ENCODE peak calls at places on chromosomes 2 and 18, in six cellular contexts. N, G, D, J, R and X are unnamed samples.

GRCh38 chr2:239383036-239383795 is 17.6 kb downstream of the HDAC4 start:
- DNase-seq in R (no peak), J (no peak), N (no peak), D (no peak), G (no peak), X (no peak)

GRCh38 chr2:222241054-222241453 is 57.7 kb downstream of the PAX3 start:
- DNase-seq in R (no peak), N (no peak), J (no peak), D (no peak), G (no peak), X (no peak)

GRCh38 chr2:174263989-174264388 is 15.7 kb upstream of the OLA1 start:
- DNase-seq in N (no peak), R (peak), G (no peak), D (no peak), J (no peak), X (no peak)

GRCh38 chr2:118654945-118655344 is 192.5 kb downstream of the EN1 start:
- DNase-seq in G (no peak), D (no peak), N (no peak), J (no peak), R (no peak), X (no peak)

GRCh38 chr2:147433822-147434221 is 411.0 kb upstream of the ACVR2A start:
- DNase-seq in R (no peak), D (no peak), G (no peak), J (no peak), N (no peak), X (no peak)

GRCh38 chr2:25491966-25492532 is 150.3 kb upstream of the DNMT3A start:
- DNase-seq in D (no peak), G (no peak), N (peak), J (no peak), R (peak), X (no peak)

GRCh38 chr2:226086190-226086589 is 686.7 kb downstream of the NYAP2 start:
- DNase-seq in N (no peak), R (no peak), J (no peak), G (no peak), D (no peak), X (no peak)

GRCh38 chr2:110732422-110733413 is at the start of gene ACOXL:
- DNase-seq in J (no peak), N (peak), D (peak), R (no peak), G (peak), X (no peak)

GRCh38 chr2:240787521-240788472 is 32.2 kb downstream of the KIF1A start:
- DNase-seq in J (no peak), D (no peak), N (no peak), R (no peak), G (no peak), X (no peak)

GRCh38 chr18:48028716-48029115 is 98.3 kb upstream of the SMAD2 start:
- DNase-seq in J (no peak), G (no peak), R (no peak), N (no peak), D (no peak), X (no peak)

GRCh38 chr2:172484253-172484652 is 56.9 kb downstream of the ITGA6 start:
- DNase-seq in D (no peak), N (peak), J (no peak), G (no peak), R (peak), X (no peak)

GRCh38 chr2:79260848-79261247 is 101.3 kb upstream of the REG3A start:
- DNase-seq in N (no peak), J (no peak), R (no peak), G (no peak), D (no peak), X (no peak)

GRCh38 chr2:23220687-23221086 is 164.3 kb upstream of the KLHL29 start:
- DNase-seq in R (no peak), D (no peak), J (no peak), N (no peak), G (no peak), X (no peak)

GRCh38 chr2:236769981-236770671 is 200.5 kb downstream of the ACKR3 start:
- DNase-seq in J (no peak), G (no peak), N (no peak), D (no peak), R (no peak), X (no peak)

GRCh38 chr2:124382067-124382618 is 357.1 kb downstream of the CNTNAP5 start:
- DNase-seq in R (no peak), N (no peak), G (no peak), D (no peak), J (no peak), X (no peak)

GRCh38 chr2:181787310-181788048 is 104.1 kb upstream of the ITPRID2 start:
- DNase-seq in R (no peak), N (no peak), J (no peak), G (no peak), D (no peak), X (no peak)
- TF ChIP-seq CTCF in R (no peak), N (no peak), J (no peak), G (no peak), D (no peak), X (no peak)

GRCh38 chr2:233064526-233065199 is 4.5 kb downstream of the INPP5D start:
- DNase-seq in R (no peak), N (no peak), G (no peak), D (no peak), J (no peak), X (no peak)
- TF ChIP-seq GABPA in R (no peak), N (no peak), G (no peak), D (no peak), J (no peak), X (no peak)

GRCh38 chr2:85389139-85389538 is 21.0 kb downstream of the CAPG start:
- DNase-seq in R (no peak), D (no peak), G (no peak), N (no peak), J (no peak), X (no peak)

GRCh38 chr2:85393836-85394235 is 16.3 kb downstream of the CAPG start:
- DNase-seq in G (no peak), R (no peak), N (no peak), D (no peak), J (no peak), X (no peak)

GRCh38 chr2:85387754-85388153 is 22.4 kb downstream of the CAPG start:
- DNase-seq in N (no peak), R (no peak), J (no peak), D (no peak), G (no peak), X (no peak)

GRCh38 chr2:85394256-85394655 is 15.9 kb downstream of the CAPG start:
- DNase-seq in N (no peak), D (no peak), J (no peak), R (no peak), G (no peak), X (no peak)

DNA sequence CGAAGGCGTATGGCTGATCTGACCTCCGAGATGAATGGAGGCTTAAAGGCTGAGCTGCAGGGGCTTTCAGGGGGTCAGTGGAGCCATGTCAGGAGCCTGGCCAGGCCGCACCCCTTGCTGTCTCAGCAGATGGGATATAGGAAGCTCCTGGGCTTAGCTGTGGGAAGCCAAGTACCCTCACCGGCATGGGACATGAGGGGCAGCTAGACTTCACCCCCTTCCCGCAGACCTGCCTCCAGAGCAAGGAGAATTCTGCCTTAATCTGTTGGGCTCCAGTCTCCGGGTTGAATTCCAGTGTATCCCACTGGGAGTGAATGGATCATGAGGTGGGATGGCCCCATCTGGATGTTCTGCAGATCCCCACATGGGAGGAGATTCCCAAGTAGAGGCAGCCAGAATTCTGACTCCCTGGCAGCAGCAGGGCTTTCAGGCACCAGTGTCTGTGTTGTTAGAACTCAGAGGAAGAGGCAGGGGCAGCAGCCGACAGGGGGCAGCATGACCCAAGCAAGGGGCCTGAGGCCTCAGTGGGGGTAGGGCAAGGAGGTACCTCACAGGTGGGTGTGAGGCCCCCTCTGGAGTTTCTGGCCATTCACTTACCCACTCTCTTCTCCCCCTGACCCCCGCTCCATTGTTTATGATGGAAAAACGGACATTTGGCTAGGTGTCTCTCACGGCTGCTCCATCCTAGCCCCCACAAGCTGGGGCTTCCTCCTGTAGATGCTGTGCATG is 19.1 kb downstream of the CAPG start:
- DNase-seq in J (no peak), D (peak), G (peak), R (peak), N (peak), X (no peak)
- TF ChIP-seq CTCF in J (peak), D (peak), G (peak), R (peak), N (peak), X (peak)

DNA sequence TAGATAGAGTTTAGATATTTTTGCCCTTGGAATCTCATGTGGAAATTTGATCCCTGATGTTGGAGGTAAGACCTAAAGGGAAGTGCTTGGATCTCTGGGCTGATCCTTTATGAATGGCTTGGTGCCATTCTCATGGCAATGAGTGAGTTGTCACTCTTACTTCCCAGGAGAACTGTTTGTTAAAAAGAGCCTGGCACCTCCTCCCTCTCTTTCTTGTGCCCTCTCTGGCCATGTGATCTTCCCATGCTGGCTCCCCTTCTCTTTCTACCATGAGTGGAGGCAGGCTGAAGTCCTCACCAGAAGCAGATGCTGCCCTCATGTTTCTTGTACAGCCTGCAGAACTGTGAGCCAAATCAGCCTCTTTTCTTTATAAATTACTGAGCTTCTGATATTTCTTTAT is 276.9 kb downstream of the ZNF804A start:
- DNase-seq in D (no peak), R (no peak), J (no peak), G (no peak), N (no peak), X (no peak)
- TF ChIP-seq GABPA in D (no peak), R (no peak), J (no peak), G (no peak), N (no peak), X (no peak)

GRCh38 chr2:241990466-241990865 is 120.9 kb downstream of the RTP5 start:
- DNase-seq in J (no peak), N (no peak), D (no peak), G (no peak), R (no peak), X (no peak)

GRCh38 chr2:241987726-241988125 is 118.2 kb downstream of the RTP5 start:
- DNase-seq in R (no peak), D (no peak), N (no peak), J (no peak), G (no peak), X (no peak)

GRCh38 chr2:241986836-241987641 is 117.5 kb downstream of the RTP5 start:
- DNase-seq in J (no peak), R (no peak), D (no peak), N (no peak), G (no peak), X (no peak)

GRCh38 chr2:241988146-241988545 is 118.6 kb downstream of the RTP5 start:
- DNase-seq in R (no peak), N (no peak), G (no peak), J (no peak), D (no peak), X (no peak)

DNA sequence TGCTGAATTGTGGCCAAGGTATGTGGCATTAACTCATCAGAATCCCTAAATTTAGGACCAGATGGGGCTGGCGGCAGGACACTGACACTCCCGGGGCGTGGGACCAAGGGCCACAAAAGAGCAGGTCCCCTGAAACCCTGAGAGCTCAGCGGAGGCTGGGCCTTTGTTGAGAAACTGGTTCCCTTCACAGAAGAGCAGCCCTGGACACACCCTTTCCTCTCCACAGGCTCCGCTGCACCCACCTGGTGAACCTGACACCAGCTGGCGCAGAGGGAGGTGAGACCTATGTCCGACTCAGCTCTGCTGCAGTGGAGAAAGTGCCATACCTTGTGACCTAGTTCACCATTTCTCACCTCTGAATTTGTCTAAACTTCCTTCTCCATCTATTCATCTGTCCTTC is 119.5 kb downstream of the RTP5 start:
- DNase-seq in D (no peak), R (no peak), G (no peak), N (no peak), J (no peak), X (no peak)
- TF ChIP-seq CTCF in D (no peak), R (no peak), G (no peak), N (no peak), J (no peak), X (no peak)

GRCh38 chr2:189350515-189351209 is 90.6 kb upstream of the WDR75 start:
- DNase-seq in J (no peak), D (no peak), N (no peak), G (no peak), R (no peak), X (no peak)

GRCh38 chr2:189347540-189347939 is 93.7 kb upstream of the WDR75 start:
- DNase-seq in D (no peak), J (peak), N (no peak), G (peak), R (peak), X (no peak)

GRCh38 chr2:189344036-189344435 is 97.2 kb upstream of the WDR75 start:
- DNase-seq in G (no peak), D (no peak), N (no peak), R (no peak), J (no peak), X (no peak)

DNA sequence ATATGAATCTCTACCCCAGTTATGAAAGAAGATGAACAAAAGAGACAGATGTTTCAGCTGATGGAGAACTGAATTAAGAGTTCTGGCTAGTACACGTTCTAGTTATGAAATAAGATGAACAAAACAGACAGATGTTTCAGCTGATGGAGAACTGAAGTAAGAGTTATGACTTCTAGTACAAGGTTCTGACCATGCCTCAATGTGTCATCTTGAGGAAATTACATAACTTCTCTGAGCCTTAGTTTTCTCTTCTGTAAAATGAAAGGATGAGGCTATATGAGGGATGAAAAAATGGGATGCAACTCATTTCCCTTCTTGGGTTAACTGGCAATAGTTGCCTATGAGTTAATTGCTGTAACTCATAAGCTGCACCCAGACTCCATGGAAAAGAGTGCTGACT is 92.9 kb upstream of the WDR75 start:
- DNase-seq in D (no peak), J (no peak), G (no peak), N (no peak), R (no peak), X (no peak)
- TF ChIP-seq GABPA in D (no peak), J (no peak), G (no peak), N (no peak), R (no peak), X (no peak)